ENCODE peak calls at places on chromosomes 5 and 9, in ten cellular contexts. One of them, this sample, is unnamed.

GRCh38 chr9:83199240-83199639 is 136.3 kb upstream of the RASEF start:
- DNase-seq in IMR-90: peak; percentile 25
- DNase-seq in tibial nerve: peak; percentile 43
- DNase-seq in psoas muscle: no peak
- DNase-seq in right atrium auricular region: no peak
- DNase-seq in CD8-positive, alpha-beta T cell: no peak
- DNase-seq in AG04450: no peak
- DNase-seq in neural progenitor cell: peak; percentile 71
- DNase-seq in upper lobe of right lung: no peak
- DNase-seq in ovary: peak; percentile 50
- DNase-seq in this sample: peak; percentile 47

GRCh38 chr5:124318661-124319060 is 427.8 kb downstream of the ZNF608 start:
- DNase-seq in upper lobe of right lung: no peak
- DNase-seq in neural progenitor cell: no peak
- DNase-seq in psoas muscle: no peak
- DNase-seq in AG04450: no peak
- DNase-seq in ovary: no peak
- DNase-seq in IMR-90: no peak
- DNase-seq in CD8-positive, alpha-beta T cell: no peak
- DNase-seq in right atrium auricular region: no peak
- DNase-seq in tibial nerve: no peak
- DNase-seq in this sample: no peak

GRCh38 chr5:95727764-95728191 is 3.4 kb upstream of the RHOBTB3 start:
- DNase-seq in IMR-90: no peak
- DNase-seq in psoas muscle: no peak
- DNase-seq in neural progenitor cell: no peak
- DNase-seq in right atrium auricular region: no peak
- DNase-seq in upper lobe of right lung: no peak
- DNase-seq in ovary: no peak
- DNase-seq in CD8-positive, alpha-beta T cell: no peak
- DNase-seq in tibial nerve: no peak
- DNase-seq in AG04450: no peak
- DNase-seq in this sample: peak; percentile 38

GRCh38 chr5:91339053-91339710 is 43.9 kb downstream of the ARRDC3 start:
- DNase-seq in ovary: no peak
- DNase-seq in AG04450: no peak
- DNase-seq in right atrium auricular region: no peak
- DNase-seq in CD8-positive, alpha-beta T cell: no peak
- DNase-seq in IMR-90: peak; percentile 22
- DNase-seq in upper lobe of right lung: no peak
- DNase-seq in tibial nerve: no peak
- DNase-seq in psoas muscle: no peak
- DNase-seq in neural progenitor cell: peak; percentile 55
- DNase-seq in this sample: no peak

GRCh38 chr9:2317591-2317990 is 302.4 kb downstream of the SMARCA2 start:
- DNase-seq in IMR-90: no peak
- DNase-seq in ovary: no peak
- DNase-seq in neural progenitor cell: no peak
- DNase-seq in CD8-positive, alpha-beta T cell: no peak
- DNase-seq in AG04450: no peak
- DNase-seq in tibial nerve: no peak
- DNase-seq in right atrium auricular region: no peak
- DNase-seq in upper lobe of right lung: no peak
- DNase-seq in psoas muscle: no peak
- DNase-seq in this sample: no peak

GRCh38 chr5:78509884-78510769 is 138.4 kb downstream of the LHFPL2 start:
- DNase-seq in ovary: no peak
- DNase-seq in right atrium auricular region: peak; percentile 74
- DNase-seq in neural progenitor cell: peak; percentile 70
- DNase-seq in IMR-90: no peak
- DNase-seq in AG04450: no peak
- DNase-seq in tibial nerve: no peak
- DNase-seq in psoas muscle: peak; percentile 87
- DNase-seq in upper lobe of right lung: peak; percentile 90
- DNase-seq in CD8-positive, alpha-beta T cell: peak; percentile 26
- DNase-seq in this sample: no peak

GRCh38 chr5:122500245-122501086 is 188.4 kb downstream of the SNCAIP start:
- DNase-seq in tibial nerve: peak; percentile 56
- DNase-seq in upper lobe of right lung: no peak
- DNase-seq in AG04450: peak; percentile 24
- DNase-seq in ovary: peak; percentile 73
- DNase-seq in psoas muscle: no peak
- DNase-seq in CD8-positive, alpha-beta T cell: no peak
- DNase-seq in neural progenitor cell: peak; percentile 83
- DNase-seq in IMR-90: peak; percentile 72
- DNase-seq in right atrium auricular region: no peak
- DNase-seq in this sample: no peak

GRCh38 chr5:37772255-37772654 is 67.6 kb downstream of the GDNF start:
- DNase-seq in right atrium auricular region: no peak
- DNase-seq in CD8-positive, alpha-beta T cell: no peak
- DNase-seq in psoas muscle: no peak
- DNase-seq in IMR-90: no peak
- DNase-seq in neural progenitor cell: no peak
- DNase-seq in ovary: no peak
- DNase-seq in tibial nerve: no peak
- DNase-seq in AG04450: no peak
- DNase-seq in upper lobe of right lung: no peak
- DNase-seq in this sample: no peak

GRCh38 chr5:132510076-132510475 is 19.5 kb upstream of the IRF1 start:
- DNase-seq in psoas muscle: no peak
- DNase-seq in tibial nerve: no peak
- DNase-seq in ovary: no peak
- DNase-seq in right atrium auricular region: no peak
- DNase-seq in AG04450: peak; percentile 86
- DNase-seq in upper lobe of right lung: no peak
- DNase-seq in IMR-90: peak; percentile 96
- DNase-seq in CD8-positive, alpha-beta T cell: no peak
- DNase-seq in neural progenitor cell: no peak
- DNase-seq in this sample: no peak

GRCh38 chr9:121860744-121861143 is 209.3 kb downstream of the DAB2IP start:
- DNase-seq in IMR-90: peak; percentile 90
- DNase-seq in CD8-positive, alpha-beta T cell: no peak
- DNase-seq in right atrium auricular region: peak; percentile 73
- DNase-seq in tibial nerve: no peak
- DNase-seq in neural progenitor cell: no peak
- DNase-seq in AG04450: peak; percentile 74
- DNase-seq in upper lobe of right lung: no peak
- DNase-seq in ovary: peak; percentile 83
- DNase-seq in psoas muscle: no peak
- DNase-seq in this sample: peak; percentile 48

GRCh38 chr5:17004441-17005086 is 68.5 kb upstream of the MYO10 start:
- DNase-seq in upper lobe of right lung: no peak
- DNase-seq in psoas muscle: no peak
- DNase-seq in ovary: no peak
- DNase-seq in neural progenitor cell: no peak
- DNase-seq in CD8-positive, alpha-beta T cell: no peak
- DNase-seq in IMR-90: no peak
- DNase-seq in tibial nerve: no peak
- DNase-seq in AG04450: no peak
- DNase-seq in right atrium auricular region: no peak
- DNase-seq in this sample: no peak

GRCh38 chr5:159106193-159106568 is 6.5 kb upstream of the EBF1 start:
- DNase-seq in tibial nerve: no peak
- DNase-seq in psoas muscle: no peak
- DNase-seq in upper lobe of right lung: no peak
- DNase-seq in right atrium auricular region: no peak
- DNase-seq in CD8-positive, alpha-beta T cell: no peak
- DNase-seq in neural progenitor cell: peak; percentile 11
- DNase-seq in ovary: no peak
- DNase-seq in IMR-90: no peak
- DNase-seq in AG04450: no peak
- DNase-seq in this sample: no peak

GRCh38 chr5:157816682-157817268 is 42.2 kb downstream of the CLINT1 start:
- DNase-seq in neural progenitor cell: no peak
- DNase-seq in AG04450: no peak
- DNase-seq in right atrium auricular region: no peak
- DNase-seq in psoas muscle: no peak
- DNase-seq in IMR-90: peak; percentile 29
- DNase-seq in CD8-positive, alpha-beta T cell: no peak
- DNase-seq in tibial nerve: no peak
- DNase-seq in upper lobe of right lung: no peak
- DNase-seq in ovary: no peak
- DNase-seq in this sample: no peak

GRCh38 chr5:56620903-56621680 is 194.3 kb upstream of the MAP3K1 start:
- DNase-seq in neural progenitor cell: no peak
- DNase-seq in CD8-positive, alpha-beta T cell: no peak
- DNase-seq in IMR-90: peak; percentile 49
- DNase-seq in tibial nerve: no peak
- DNase-seq in upper lobe of right lung: no peak
- DNase-seq in psoas muscle: no peak
- DNase-seq in ovary: no peak
- DNase-seq in AG04450: no peak
- DNase-seq in right atrium auricular region: no peak
- DNase-seq in this sample: no peak

GRCh38 chr5:115977096-115977495 is 14.8 kb downstream of the LVRN start:
- DNase-seq in tibial nerve: no peak
- DNase-seq in psoas muscle: no peak
- DNase-seq in IMR-90: no peak
- DNase-seq in upper lobe of right lung: no peak
- DNase-seq in neural progenitor cell: no peak
- DNase-seq in AG04450: no peak
- DNase-seq in ovary: no peak
- DNase-seq in right atrium auricular region: no peak
- DNase-seq in CD8-positive, alpha-beta T cell: no peak
- DNase-seq in this sample: no peak

GRCh38 chr5:1544294-1545010 is 20.7 kb upstream of the LPCAT1 start:
- DNase-seq in IMR-90: no peak
- DNase-seq in upper lobe of right lung: peak; percentile 58
- DNase-seq in AG04450: no peak
- DNase-seq in tibial nerve: no peak
- DNase-seq in CD8-positive, alpha-beta T cell: no peak
- DNase-seq in right atrium auricular region: peak; percentile 48
- DNase-seq in neural progenitor cell: no peak
- DNase-seq in psoas muscle: no peak
- DNase-seq in ovary: no peak
- DNase-seq in this sample: no peak

GRCh38 chr9:114382951-114383865 is 4.6 kb downstream of the AKNA start:
- DNase-seq in neural progenitor cell: peak; percentile 59
- DNase-seq in tibial nerve: no peak
- DNase-seq in AG04450: no peak
- DNase-seq in ovary: peak; percentile 59
- DNase-seq in psoas muscle: peak; percentile 52
- DNase-seq in CD8-positive, alpha-beta T cell: peak; percentile 74
- DNase-seq in upper lobe of right lung: no peak
- DNase-seq in IMR-90: peak; percentile 50
- DNase-seq in right atrium auricular region: no peak
- DNase-seq in this sample: no peak

DNA sequence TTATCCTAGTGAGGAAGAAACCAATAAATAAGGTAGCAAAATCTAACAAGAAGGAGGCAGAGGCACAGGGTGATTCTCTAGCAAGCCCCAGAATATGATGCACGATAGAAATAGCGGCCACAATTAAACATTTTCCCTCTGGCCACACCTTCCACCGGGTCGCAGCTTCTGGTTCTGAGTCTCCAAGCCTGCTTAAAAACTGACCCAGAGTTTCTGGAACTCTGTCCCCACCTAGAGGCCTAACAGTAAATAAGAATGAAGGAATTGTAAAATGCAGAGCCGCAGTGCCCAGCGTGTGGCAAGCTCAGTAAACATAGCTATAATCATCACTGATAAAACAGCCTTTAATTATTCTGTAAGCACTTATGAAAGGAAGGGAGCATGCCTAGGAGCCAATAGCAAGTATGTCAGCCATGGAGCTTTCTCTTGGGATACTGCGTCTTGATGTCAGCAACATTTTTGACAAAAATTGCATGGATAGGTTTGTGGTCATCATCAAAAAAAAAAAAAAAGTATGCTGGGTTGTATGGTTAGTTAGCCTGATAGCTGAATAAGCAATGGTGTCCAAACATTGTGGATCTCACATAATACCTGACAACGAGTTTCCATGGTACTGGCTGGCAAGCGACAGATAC is 465.5 kb downstream of the DNAH5 start:
- DNase-seq in IMR-90: peak; percentile 46
- DNase-seq in right atrium auricular region: no peak
- DNase-seq in upper lobe of right lung: no peak
- DNase-seq in neural progenitor cell: peak; percentile 73
- DNase-seq in psoas muscle: no peak
- DNase-seq in tibial nerve: peak; percentile 7
- DNase-seq in CD8-positive, alpha-beta T cell: no peak
- DNase-seq in ovary: no peak
- DNase-seq in AG04450: peak; percentile 0
- DNase-seq in this sample: no peak
- TF ChIP-seq CTCF in IMR-90: peak; percentile 64
- TF ChIP-seq CTCF in right atrium auricular region: no peak
- TF ChIP-seq CTCF in upper lobe of right lung: peak; percentile 41
- TF ChIP-seq CTCF in neural progenitor cell: peak; percentile 81
- TF ChIP-seq CTCF in psoas muscle: no peak
- TF ChIP-seq CTCF in tibial nerve: no peak
- TF ChIP-seq CTCF in CD8-positive, alpha-beta T cell: no peak
- TF ChIP-seq CTCF in ovary: no peak
- TF ChIP-seq CTCF in AG04450: peak; percentile 56
- TF ChIP-seq CTCF in this sample: peak; percentile 80

GRCh38 chr9:94899464-94900221 is 173.1 kb downstream of the AOPEP start:
- DNase-seq in right atrium auricular region: no peak
- DNase-seq in CD8-positive, alpha-beta T cell: no peak
- DNase-seq in AG04450: no peak
- DNase-seq in IMR-90: no peak
- DNase-seq in ovary: no peak
- DNase-seq in psoas muscle: no peak
- DNase-seq in neural progenitor cell: no peak
- DNase-seq in tibial nerve: no peak
- DNase-seq in upper lobe of right lung: no peak
- DNase-seq in this sample: no peak
- H3K27ac ChIP-seq in right atrium auricular region: peak overlapping the region; percentile 68
- H3K27ac ChIP-seq in CD8-positive, alpha-beta T cell: no peak overlapping the region
- H3K27ac ChIP-seq in AG04450: peak overlapping the region; percentile 92
- H3K27ac ChIP-seq in IMR-90: peak overlapping the region; percentile 99
- H3K27ac ChIP-seq in ovary: peak overlapping the region; percentile 84
- H3K27ac ChIP-seq in psoas muscle: peak overlapping the region; percentile 69
- H3K27ac ChIP-seq in neural progenitor cell: no peak overlapping the region
- H3K27ac ChIP-seq in tibial nerve: peak overlapping the region; percentile 89
- H3K27ac ChIP-seq in upper lobe of right lung: peak overlapping the region; percentile 61
- H3K27ac ChIP-seq in this sample: peak overlapping the region; percentile 83

DNA sequence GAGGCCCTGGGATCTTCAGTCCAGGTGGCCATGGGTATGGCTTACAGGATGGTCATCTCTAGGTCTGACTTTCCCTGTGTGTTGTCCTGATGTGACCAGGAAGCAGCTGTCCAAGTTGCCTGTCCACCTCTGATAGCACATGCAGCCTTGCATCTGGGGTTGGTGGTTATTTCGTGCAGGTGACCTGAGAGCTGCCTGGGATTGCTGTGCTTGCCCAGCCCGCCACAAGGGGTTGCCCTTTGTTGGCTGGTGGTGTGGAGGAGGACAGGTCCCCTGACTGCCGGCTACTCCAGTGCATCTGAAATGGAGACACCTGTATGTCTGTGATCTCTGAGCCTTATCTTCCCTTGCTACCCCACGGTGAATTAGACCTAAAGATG is 212.6 kb downstream of the ARHGAP26 start:
- DNase-seq in ovary: no peak
- DNase-seq in upper lobe of right lung: no peak
- DNase-seq in psoas muscle: no peak
- DNase-seq in tibial nerve: no peak
- DNase-seq in right atrium auricular region: no peak
- DNase-seq in AG04450: no peak
- DNase-seq in neural progenitor cell: peak; percentile 25
- DNase-seq in CD8-positive, alpha-beta T cell: no peak
- DNase-seq in IMR-90: no peak
- DNase-seq in this sample: peak; percentile 52
- TF ChIP-seq CTCF in ovary: no peak
- TF ChIP-seq CTCF in upper lobe of right lung: peak; percentile 10
- TF ChIP-seq CTCF in psoas muscle: peak; percentile 12
- TF ChIP-seq CTCF in tibial nerve: no peak
- TF ChIP-seq CTCF in right atrium auricular region: no peak
- TF ChIP-seq CTCF in AG04450: no peak
- TF ChIP-seq CTCF in neural progenitor cell: peak; percentile 40
- TF ChIP-seq CTCF in CD8-positive, alpha-beta T cell: no peak
- TF ChIP-seq CTCF in IMR-90: no peak
- TF ChIP-seq CTCF in this sample: peak; percentile 33

GRCh38 chr9:93064392-93065124 is 6.1 kb downstream of the SUSD3 start:
- DNase-seq in upper lobe of right lung: no peak
- DNase-seq in AG04450: no peak
- DNase-seq in IMR-90: no peak
- DNase-seq in psoas muscle: peak; percentile 57
- DNase-seq in neural progenitor cell: no peak
- DNase-seq in CD8-positive, alpha-beta T cell: peak; percentile 86
- DNase-seq in tibial nerve: no peak
- DNase-seq in right atrium auricular region: no peak
- DNase-seq in ovary: no peak
- DNase-seq in this sample: no peak
- H3K27ac ChIP-seq in upper lobe of right lung: no peak overlapping the region
- H3K27ac ChIP-seq in AG04450: no peak overlapping the region
- H3K27ac ChIP-seq in IMR-90: no peak overlapping the region
- H3K27ac ChIP-seq in psoas muscle: no peak overlapping the region
- H3K27ac ChIP-seq in neural progenitor cell: no peak overlapping the region
- H3K27ac ChIP-seq in CD8-positive, alpha-beta T cell: peak overlapping the region; percentile 83
- H3K27ac ChIP-seq in tibial nerve: no peak overlapping the region
- H3K27ac ChIP-seq in right atrium auricular region: no peak overlapping the region
- H3K27ac ChIP-seq in ovary: no peak overlapping the region
- H3K27ac ChIP-seq in this sample: no peak overlapping the region